ENCODE peak calls at places on chromosomes 1 and 21, in four cellular contexts. One of them, this sample, is unnamed.

GRCh38 chr1:201110138-201110537 is 2.1 kb downstream of the CACNA1S start:
- DNase-seq in K562: no peak
- DNase-seq in GM12878: no peak
- DNase-seq in HepG2: no peak
- DNase-seq in this sample: no peak

GRCh38 chr1:171998711-171999110 is 157.4 kb downstream of the DNM3 start:
- DNase-seq in K562: no peak
- DNase-seq in GM12878: no peak
- DNase-seq in HepG2: no peak
- DNase-seq in this sample: no peak

GRCh38 chr1:2816786-2817185 is 15.3 kb upstream of the TTC34 start:
- DNase-seq in K562: no peak
- DNase-seq in GM12878: no peak
- DNase-seq in HepG2: no peak
- DNase-seq in this sample: no peak

GRCh38 chr1:171188388-171189266 is 3.5 kb downstream of the FMO2 start:
- DNase-seq in K562: peak; percentile 68
- DNase-seq in GM12878: peak; percentile 5
- DNase-seq in HepG2: peak; percentile 43
- DNase-seq in this sample: peak; percentile 77

GRCh38 chr1:106768077-106768476 is 288.4 kb upstream of the PRMT6 start:
- DNase-seq in K562: no peak
- DNase-seq in GM12878: no peak
- DNase-seq in HepG2: no peak
- DNase-seq in this sample: no peak

GRCh38 chr1:246034630-246035029 is 472.4 kb downstream of the SMYD3 start:
- DNase-seq in K562: no peak
- DNase-seq in GM12878: no peak
- DNase-seq in HepG2: no peak
- DNase-seq in this sample: no peak

GRCh38 chr1:147771216-147772125 is 11.1 kb upstream of the GJA5 start:
- DNase-seq in K562: no peak
- DNase-seq in GM12878: no peak
- DNase-seq in HepG2: no peak
- DNase-seq in this sample: peak; percentile 37

GRCh38 chr1:212671342-212672031 is 28.2 kb downstream of the BATF3 start:
- DNase-seq in K562: no peak
- DNase-seq in GM12878: no peak
- DNase-seq in HepG2: no peak
- DNase-seq in this sample: no peak

GRCh38 chr1:182084487-182085316 is 23.2 kb upstream of the ZNF648 start:
- DNase-seq in K562: peak; percentile 87
- DNase-seq in GM12878: no peak
- DNase-seq in HepG2: peak; percentile 78
- DNase-seq in this sample: peak; percentile 88

GRCh38 chr1:71351438-71351837 is 270.6 kb upstream of the ZRANB2 start:
- DNase-seq in K562: no peak
- DNase-seq in GM12878: no peak
- DNase-seq in HepG2: no peak
- DNase-seq in this sample: no peak

GRCh38 chr1:31696246-31696645 is 7.6 kb downstream of the COL16A1 start:
- DNase-seq in K562: no peak
- DNase-seq in GM12878: no peak
- DNase-seq in HepG2: no peak
- DNase-seq in this sample: no peak

GRCh38 chr1:56448529-56448928 is 130.8 kb downstream of the PLPP3 start:
- DNase-seq in K562: no peak
- DNase-seq in GM12878: no peak
- DNase-seq in HepG2: no peak
- DNase-seq in this sample: no peak

GRCh38 chr21:40844935-40845334 is 2.0 kb downstream of the DSCAM start:
- DNase-seq in K562: no peak
- DNase-seq in GM12878: no peak
- DNase-seq in HepG2: no peak
- DNase-seq in this sample: no peak

DNA sequence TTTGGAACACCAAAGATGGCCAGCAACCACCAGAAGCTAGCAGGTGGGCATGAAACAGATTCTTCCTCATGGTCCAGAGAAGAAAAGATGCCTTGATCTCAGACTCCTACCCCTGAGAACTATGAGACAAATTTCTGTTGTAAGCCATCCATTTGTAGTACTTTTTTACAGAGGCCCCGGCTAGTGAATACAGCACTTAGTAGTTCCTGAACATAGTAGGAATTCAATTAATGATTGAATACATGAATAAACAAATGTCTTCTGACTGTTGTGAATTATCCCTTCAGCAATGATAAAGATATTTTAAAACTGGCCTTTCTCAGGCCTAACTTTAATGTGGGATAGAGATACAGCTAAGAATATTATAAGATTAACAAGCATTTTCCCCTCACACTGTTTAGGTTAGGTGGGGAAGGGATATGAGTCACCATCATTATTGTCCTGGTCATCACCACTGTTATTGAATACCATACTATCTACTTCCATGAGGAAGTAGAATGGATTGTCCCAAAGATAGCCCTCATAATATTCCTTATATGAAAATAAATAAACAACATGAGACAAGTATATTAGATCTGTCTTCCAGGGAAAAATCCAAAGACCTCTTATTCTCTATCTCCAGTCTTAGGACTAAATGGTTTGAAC is 51.4 kb downstream of the ADCY10 start:
- DNase-seq in K562: no peak
- DNase-seq in GM12878: no peak
- DNase-seq in HepG2: no peak
- DNase-seq in this sample: no peak
- TF ChIP-seq FOXK2 in K562: no peak
- TF ChIP-seq FOXK2 in GM12878: no peak
- TF ChIP-seq FOXK2 in HepG2: no peak
- TF ChIP-seq FOXK2 in this sample: no peak

DNA sequence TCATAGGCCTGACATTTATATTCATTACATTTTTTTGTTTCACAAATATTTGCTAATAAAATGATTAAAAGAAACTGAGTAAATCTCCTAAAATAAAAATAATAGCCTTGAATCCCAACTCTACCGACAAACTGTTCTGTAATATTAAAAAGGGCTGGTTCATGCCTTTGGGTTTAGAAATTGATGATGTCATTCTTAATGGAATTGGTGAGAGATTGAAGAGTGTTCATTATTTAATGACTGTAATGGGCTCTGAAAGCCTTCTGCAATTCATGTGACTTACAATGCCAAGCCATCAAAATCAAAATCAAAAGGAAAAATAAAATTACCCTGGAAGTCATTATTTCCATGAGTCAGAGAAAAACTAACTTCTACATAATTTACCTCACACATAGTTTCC is 93.7 kb upstream of the PALMD start:
- DNase-seq in K562: no peak
- DNase-seq in GM12878: no peak
- DNase-seq in HepG2: no peak
- DNase-seq in this sample: no peak
- TF ChIP-seq BHLHE40 in K562: no peak
- TF ChIP-seq BHLHE40 in GM12878: no peak
- TF ChIP-seq BHLHE40 in HepG2: no peak
- TF ChIP-seq BHLHE40 in this sample: no peak

DNA sequence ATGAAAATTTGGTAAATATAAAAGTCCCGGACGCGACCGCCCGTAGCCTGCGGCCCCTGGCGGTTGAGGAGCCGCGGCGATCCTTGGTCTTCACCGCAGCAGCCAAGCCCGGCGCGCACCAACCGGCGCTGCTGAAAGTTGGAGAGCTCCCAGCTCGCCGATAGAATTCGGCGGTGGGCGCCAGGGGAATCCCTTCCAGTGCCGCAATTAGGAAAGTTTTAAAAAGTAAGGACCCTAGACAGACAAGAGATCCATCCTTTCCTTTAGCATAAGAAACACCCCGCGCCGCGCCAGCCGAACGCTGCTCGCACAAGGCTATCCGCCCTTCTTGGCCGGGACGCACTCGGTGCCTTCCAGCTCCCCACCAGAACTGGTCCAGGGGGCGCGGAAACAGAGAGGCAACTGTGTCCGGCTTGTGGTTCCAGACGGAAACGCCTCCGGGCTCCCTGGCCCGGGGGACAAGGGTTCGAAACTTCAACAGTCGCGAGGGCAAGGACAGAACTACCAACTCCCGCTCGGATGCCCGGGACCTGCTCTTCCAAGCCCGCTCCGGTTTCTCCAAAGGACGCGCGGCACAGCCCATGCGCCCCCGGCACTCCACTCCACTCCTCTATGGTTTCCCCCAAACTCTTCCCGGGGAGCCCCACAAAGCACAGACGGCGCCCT is 1.7 kb downstream of the FAM78B start:
- DNase-seq in K562: peak; percentile 62
- DNase-seq in GM12878: no peak
- DNase-seq in HepG2: peak; percentile 8
- DNase-seq in this sample: peak; percentile 68
- TF ChIP-seq FOXK2 in K562: no peak
- TF ChIP-seq FOXK2 in GM12878: no peak
- TF ChIP-seq FOXK2 in HepG2: no peak
- TF ChIP-seq FOXK2 in this sample: no peak

GRCh38 chr1:247494746-247495145 is 36.8 kb upstream of the OR2B11 start:
- DNase-seq in K562: no peak
- DNase-seq in GM12878: no peak
- DNase-seq in HepG2: no peak
- DNase-seq in this sample: no peak
- TF ChIP-seq BHLHE40 in K562: no peak
- TF ChIP-seq BHLHE40 in GM12878: no peak
- TF ChIP-seq BHLHE40 in HepG2: no peak
- TF ChIP-seq BHLHE40 in this sample: no peak

DNA sequence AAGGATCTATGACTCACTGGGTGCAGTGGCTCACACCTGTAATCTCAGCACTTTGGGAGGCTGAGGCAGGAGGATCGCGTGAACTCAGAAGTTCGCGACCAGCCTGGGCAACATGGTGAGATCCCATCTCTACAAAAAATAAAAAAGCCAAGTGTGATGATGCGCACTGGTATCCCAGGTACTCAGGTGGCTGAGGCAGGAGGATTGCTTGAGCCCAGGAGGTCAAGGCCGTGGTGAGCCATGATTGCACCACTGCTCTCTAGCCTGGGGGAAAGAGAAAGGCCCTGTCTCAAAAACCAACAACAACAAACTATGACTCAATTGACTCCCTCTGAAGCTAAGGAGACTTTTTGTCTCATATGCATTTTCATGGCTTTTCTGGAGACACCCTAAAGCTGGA is 118.8 kb downstream of the CCDC185 start:
- DNase-seq in K562: no peak
- DNase-seq in GM12878: no peak
- DNase-seq in HepG2: no peak
- DNase-seq in this sample: no peak
- TF ChIP-seq FOXK2 in K562: no peak
- TF ChIP-seq FOXK2 in GM12878: no peak
- TF ChIP-seq FOXK2 in HepG2: no peak
- TF ChIP-seq FOXK2 in this sample: no peak

GRCh38 chr1:77382361-77382760 is 100.5 kb downstream of the AK5 start:
- DNase-seq in K562: no peak
- DNase-seq in GM12878: no peak
- DNase-seq in HepG2: no peak
- DNase-seq in this sample: no peak

GRCh38 chr1:77385551-77385950 is 103.7 kb downstream of the AK5 start:
- DNase-seq in K562: no peak
- DNase-seq in GM12878: no peak
- DNase-seq in HepG2: no peak
- DNase-seq in this sample: no peak

GRCh38 chr1:77386276-77386675 is 104.5 kb downstream of the AK5 start:
- DNase-seq in K562: no peak
- DNase-seq in GM12878: no peak
- DNase-seq in HepG2: no peak
- DNase-seq in this sample: no peak

GRCh38 chr1:77378723-77379533 is 97.1 kb downstream of the AK5 start:
- DNase-seq in K562: no peak
- DNase-seq in GM12878: no peak
- DNase-seq in HepG2: no peak
- DNase-seq in this sample: no peak

GRCh38 chr1:77383236-77383635 is 101.4 kb downstream of the AK5 start:
- DNase-seq in K562: no peak
- DNase-seq in GM12878: no peak
- DNase-seq in HepG2: no peak
- DNase-seq in this sample: no peak
- TF ChIP-seq BHLHE40 in K562: no peak
- TF ChIP-seq BHLHE40 in GM12878: no peak
- TF ChIP-seq BHLHE40 in HepG2: no peak
- TF ChIP-seq BHLHE40 in this sample: no peak

This sample was measured in HEK293T.